ENCODE peak calls at places on chromosomes 13 and 19, in five cellular contexts. One of them, this sample, is unnamed.

GRCh38 chr13:20116213-20116612 is 44.6 kb downstream of the GJA3 start:
- DNase-seq in breast epithelium: no peak
- DNase-seq in fibroblast of lung: no peak
- DNase-seq in fibroblast of pulmonary artery: no peak
- DNase-seq in PC-9: no peak
- DNase-seq in this sample: no peak

GRCh38 chr13:110338441-110339101 is 31.5 kb downstream of the COL4A2 start:
- DNase-seq in breast epithelium: peak; percentile 71
- DNase-seq in fibroblast of lung: peak; percentile 91
- DNase-seq in fibroblast of pulmonary artery: peak; percentile 92
- DNase-seq in PC-9: no peak
- DNase-seq in this sample: no peak

GRCh38 chr13:72662548-72662947 is 64.9 kb downstream of the MZT1 start:
- DNase-seq in breast epithelium: no peak
- DNase-seq in fibroblast of lung: peak; percentile 13
- DNase-seq in fibroblast of pulmonary artery: no peak
- DNase-seq in PC-9: no peak
- DNase-seq in this sample: no peak

GRCh38 chr13:80276371-80277289 is 64.3 kb downstream of the SPRY2 start:
- DNase-seq in breast epithelium: no peak
- DNase-seq in fibroblast of lung: peak; percentile 79
- DNase-seq in fibroblast of pulmonary artery: peak; percentile 75
- DNase-seq in PC-9: peak; percentile 31
- DNase-seq in this sample: no peak

GRCh38 chr13:42757678-42758420 is 23.5 kb upstream of the FAM216B start:
- DNase-seq in breast epithelium: no peak
- DNase-seq in fibroblast of lung: no peak
- DNase-seq in fibroblast of pulmonary artery: no peak
- DNase-seq in PC-9: no peak
- DNase-seq in this sample: no peak

GRCh38 chr19:41531438-41532311 is 44.3 kb upstream of the CEACAM21 start:
- DNase-seq in breast epithelium: peak; percentile 90
- DNase-seq in fibroblast of lung: peak; percentile 7
- DNase-seq in fibroblast of pulmonary artery: peak; percentile 92
- DNase-seq in PC-9: no peak
- DNase-seq in this sample: peak; percentile 22

GRCh38 chr19:46821512-46822359 is 28.9 kb downstream of the AP2S1 start:
- DNase-seq in breast epithelium: no peak
- DNase-seq in fibroblast of lung: no peak
- DNase-seq in fibroblast of pulmonary artery: no peak
- DNase-seq in PC-9: no peak
- DNase-seq in this sample: no peak

GRCh38 chr13:102380012-102380411 is 21.8 kb downstream of the FGF14 start:
- DNase-seq in breast epithelium: no peak
- DNase-seq in fibroblast of lung: no peak
- DNase-seq in fibroblast of pulmonary artery: no peak
- DNase-seq in PC-9: no peak
- DNase-seq in this sample: no peak

GRCh38 chr19:47283405-47284059 is 8.8 kb downstream of the INAFM1 start:
- DNase-seq in breast epithelium: no peak
- DNase-seq in fibroblast of lung: no peak
- DNase-seq in fibroblast of pulmonary artery: no peak
- DNase-seq in PC-9: no peak
- DNase-seq in this sample: no peak

GRCh38 chr13:44726214-44726613 is 150.1 kb upstream of the TSC22D1 start:
- DNase-seq in breast epithelium: no peak
- DNase-seq in fibroblast of lung: peak; percentile 55
- DNase-seq in fibroblast of pulmonary artery: peak; percentile 96
- DNase-seq in PC-9: no peak
- DNase-seq in this sample: no peak
- H3K4me3 ChIP-seq in breast epithelium: no peak overlapping the region
- H3K4me3 ChIP-seq in fibroblast of lung: no peak overlapping the region
- H3K4me3 ChIP-seq in fibroblast of pulmonary artery: no peak overlapping the region
- H3K4me3 ChIP-seq in PC-9: no peak overlapping the region
- H3K4me3 ChIP-seq in this sample: no peak overlapping the region

GRCh38 chr19:40423938-40424337 is 1.9 kb downstream of the SERTAD1 start:
- DNase-seq in breast epithelium: no peak
- DNase-seq in fibroblast of lung: no peak
- DNase-seq in fibroblast of pulmonary artery: no peak
- DNase-seq in PC-9: no peak
- DNase-seq in this sample: no peak
- H3K4me3 ChIP-seq in breast epithelium: peak overlapping the region; percentile 65
- H3K4me3 ChIP-seq in fibroblast of lung: peak overlapping the region; percentile 87
- H3K4me3 ChIP-seq in fibroblast of pulmonary artery: peak overlapping the region; percentile 94
- H3K4me3 ChIP-seq in PC-9: no peak overlapping the region
- H3K4me3 ChIP-seq in this sample: peak overlapping the region; percentile 83

DNA sequence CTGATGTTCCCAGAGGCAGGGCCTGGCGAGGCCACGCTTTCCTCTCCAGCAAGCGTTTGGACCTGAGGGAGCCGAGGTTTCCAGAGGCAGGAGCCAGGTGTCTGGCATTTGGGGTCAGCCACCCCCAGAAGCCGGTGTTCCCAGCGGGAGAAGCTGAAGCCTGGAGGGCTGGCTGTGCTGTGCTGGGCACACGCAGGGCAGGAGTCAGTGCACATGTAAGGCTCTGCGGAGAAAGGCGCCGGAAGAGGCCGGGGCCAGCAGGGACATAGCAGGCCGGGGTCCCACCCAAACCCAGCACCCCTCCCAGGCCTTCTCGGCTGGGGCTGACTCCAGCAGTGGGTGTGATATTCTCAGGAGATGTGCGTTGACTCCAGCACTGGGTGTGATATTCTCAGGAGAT is 31.6 kb downstream of the MCF2L start:
- DNase-seq in breast epithelium: no peak
- DNase-seq in fibroblast of lung: no peak
- DNase-seq in fibroblast of pulmonary artery: no peak
- DNase-seq in PC-9: no peak
- DNase-seq in this sample: no peak
- H3K4me3 ChIP-seq in breast epithelium: no peak overlapping the region
- H3K4me3 ChIP-seq in fibroblast of lung: no peak overlapping the region
- H3K4me3 ChIP-seq in fibroblast of pulmonary artery: no peak overlapping the region
- H3K4me3 ChIP-seq in PC-9: peak overlapping the region; percentile 72
- H3K4me3 ChIP-seq in this sample: no peak overlapping the region

GRCh38 chr13:48561461-48562224 is 28.8 kb upstream of the RCBTB2 start:
- DNase-seq in breast epithelium: no peak
- DNase-seq in fibroblast of lung: no peak
- DNase-seq in fibroblast of pulmonary artery: no peak
- DNase-seq in PC-9: no peak
- DNase-seq in this sample: no peak
- H3K4me3 ChIP-seq in breast epithelium: no peak overlapping the region
- H3K4me3 ChIP-seq in fibroblast of lung: no peak overlapping the region
- H3K4me3 ChIP-seq in fibroblast of pulmonary artery: no peak overlapping the region
- H3K4me3 ChIP-seq in PC-9: no peak overlapping the region
- H3K4me3 ChIP-seq in this sample: no peak overlapping the region

DNA sequence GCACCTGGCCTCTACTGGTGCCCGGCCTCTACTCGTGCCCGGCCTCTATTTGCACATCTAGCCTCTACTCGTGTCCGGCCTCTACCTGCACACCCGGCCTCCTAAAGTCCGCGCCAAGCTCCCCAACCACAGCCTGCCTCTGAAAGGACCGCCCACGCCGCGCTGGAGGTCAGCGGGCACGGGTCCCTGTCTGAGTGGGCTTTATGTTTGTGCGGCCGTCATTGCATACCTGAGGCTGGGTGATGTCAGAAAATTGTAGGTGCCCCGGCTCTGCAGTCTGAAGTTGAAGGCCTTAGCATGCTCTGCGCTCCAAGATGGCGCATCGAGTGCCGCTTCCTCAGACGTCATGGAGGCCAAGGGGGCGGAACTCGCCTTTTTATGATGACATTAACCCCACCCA is 1.1 kb downstream of the ZNF135 start:
- DNase-seq in breast epithelium: no peak
- DNase-seq in fibroblast of lung: no peak
- DNase-seq in fibroblast of pulmonary artery: no peak
- DNase-seq in PC-9: no peak
- DNase-seq in this sample: no peak
- H3K4me3 ChIP-seq in breast epithelium: peak overlapping the region; percentile 70
- H3K4me3 ChIP-seq in fibroblast of lung: no peak overlapping the region
- H3K4me3 ChIP-seq in fibroblast of pulmonary artery: no peak overlapping the region
- H3K4me3 ChIP-seq in PC-9: no peak overlapping the region
- H3K4me3 ChIP-seq in this sample: peak overlapping the region; percentile 88

GRCh38 chr13:69597088-69597487 is 510.5 kb upstream of the ATXN8OS start:
- DNase-seq in breast epithelium: no peak
- DNase-seq in fibroblast of lung: no peak
- DNase-seq in fibroblast of pulmonary artery: no peak
- DNase-seq in PC-9: no peak
- DNase-seq in this sample: no peak

GRCh38 chr13:69585656-69586055 is 522.0 kb upstream of the ATXN8OS start:
- DNase-seq in breast epithelium: no peak
- DNase-seq in fibroblast of lung: no peak
- DNase-seq in fibroblast of pulmonary artery: no peak
- DNase-seq in PC-9: no peak
- DNase-seq in this sample: no peak

GRCh38 chr13:69589531-69589930 is 518.1 kb upstream of the ATXN8OS start:
- DNase-seq in breast epithelium: no peak
- DNase-seq in fibroblast of lung: no peak
- DNase-seq in fibroblast of pulmonary artery: no peak
- DNase-seq in PC-9: no peak
- DNase-seq in this sample: no peak

GRCh38 chr13:69595181-69595580 is 512.4 kb upstream of the ATXN8OS start:
- DNase-seq in breast epithelium: no peak
- DNase-seq in fibroblast of lung: no peak
- DNase-seq in fibroblast of pulmonary artery: no peak
- DNase-seq in PC-9: no peak
- DNase-seq in this sample: no peak

DNA sequence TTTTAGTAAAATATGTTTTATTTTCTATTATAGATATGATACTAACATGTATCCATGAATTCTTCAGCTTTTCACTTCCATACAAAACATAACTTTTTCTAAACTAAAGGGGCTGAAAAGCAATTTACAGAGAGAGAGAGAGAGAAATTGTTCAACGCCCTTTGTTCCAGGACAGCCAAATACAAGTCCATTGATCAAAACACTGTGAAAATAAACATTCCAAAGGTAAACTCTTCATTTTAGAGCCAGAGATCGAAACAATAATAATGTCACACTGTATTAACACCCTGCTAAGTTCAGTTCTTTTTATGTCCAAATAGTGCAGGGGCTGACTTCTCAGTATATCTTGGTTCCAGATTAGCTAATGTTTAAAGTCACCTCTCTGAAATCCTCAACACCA is 516.2 kb upstream of the ATXN8OS start:
- DNase-seq in breast epithelium: no peak
- DNase-seq in fibroblast of lung: no peak
- DNase-seq in fibroblast of pulmonary artery: no peak
- DNase-seq in PC-9: no peak
- DNase-seq in this sample: no peak
- H3K4me3 ChIP-seq in breast epithelium: no peak overlapping the region
- H3K4me3 ChIP-seq in fibroblast of lung: no peak overlapping the region
- H3K4me3 ChIP-seq in fibroblast of pulmonary artery: no peak overlapping the region
- H3K4me3 ChIP-seq in PC-9: no peak overlapping the region
- H3K4me3 ChIP-seq in this sample: no peak overlapping the region

DNA sequence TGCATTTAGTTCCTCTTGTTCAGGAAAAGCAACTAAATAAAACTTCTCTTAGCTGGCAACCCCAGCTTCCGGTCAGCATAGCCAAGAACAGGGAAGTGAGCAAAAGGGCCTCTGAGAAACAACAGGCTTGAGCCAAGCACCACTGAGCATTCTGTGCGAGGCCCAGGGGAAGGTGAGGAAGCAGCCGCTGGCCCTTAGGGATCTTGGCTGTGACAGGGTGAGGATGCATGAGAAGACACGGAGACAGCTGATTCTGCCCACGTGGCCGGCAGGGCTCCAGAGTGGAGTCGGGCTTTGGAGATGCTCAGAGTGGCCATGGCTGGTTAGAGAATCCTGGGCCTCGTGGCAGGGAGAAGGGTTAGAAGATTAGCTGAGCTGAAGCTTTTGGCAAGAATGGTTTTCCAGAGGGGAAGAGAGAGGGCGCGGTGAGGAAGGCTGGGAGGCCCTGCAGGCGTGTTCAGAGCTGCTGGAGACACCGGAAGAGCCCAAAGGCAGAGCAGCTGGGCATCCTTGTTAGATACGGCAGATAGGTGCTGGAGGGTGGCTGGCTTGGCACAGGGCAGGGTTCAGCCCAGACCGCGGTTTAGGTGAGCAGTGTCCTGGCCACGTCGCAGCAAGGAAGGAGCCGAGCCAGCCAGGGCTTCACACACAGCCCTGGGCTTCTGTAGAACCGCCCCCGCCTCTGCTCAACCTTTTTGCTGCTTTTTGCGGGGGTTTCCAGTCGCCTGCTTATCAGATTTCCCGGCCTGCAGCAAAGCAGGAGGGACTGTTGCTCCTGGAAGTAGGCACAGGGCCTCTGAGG is 17.3 kb downstream of the UPF1 start:
- DNase-seq in breast epithelium: peak; percentile 53
- DNase-seq in fibroblast of lung: no peak
- DNase-seq in fibroblast of pulmonary artery: peak; percentile 80
- DNase-seq in PC-9: no peak
- DNase-seq in this sample: peak; percentile 46
- H3K4me3 ChIP-seq in breast epithelium: peak overlapping the region; percentile 3
- H3K4me3 ChIP-seq in fibroblast of lung: no peak overlapping the region
- H3K4me3 ChIP-seq in fibroblast of pulmonary artery: peak overlapping the region; percentile 14
- H3K4me3 ChIP-seq in PC-9: no peak overlapping the region
- H3K4me3 ChIP-seq in this sample: peak overlapping the region; percentile 48

GRCh38 chr19:18606281-18607221 is at the start of gene CRLF1:
- DNase-seq in breast epithelium: no peak
- DNase-seq in fibroblast of lung: no peak
- DNase-seq in fibroblast of pulmonary artery: no peak
- DNase-seq in PC-9: no peak
- DNase-seq in this sample: no peak
- H3K4me3 ChIP-seq in breast epithelium: peak within 1 kb of the TSS; percentile 47
- H3K4me3 ChIP-seq in fibroblast of lung: no peak within 1 kb of the TSS
- H3K4me3 ChIP-seq in fibroblast of pulmonary artery: no peak within 1 kb of the TSS
- H3K4me3 ChIP-seq in PC-9: peak within 1 kb of the TSS; percentile 53
- H3K4me3 ChIP-seq in this sample: peak within 1 kb of the TSS; percentile 64